ENCODE peak calls at places on chromosomes 7 and 10, in seven cellular contexts. One of them, this sample, is unnamed.

GRCh38 chr7:158655931-158656441 is 48.6 kb downstream of the NCAPG2 start:
- DNase-seq in H9: no peak
- DNase-seq in neuronal stem cell: no peak
- DNase-seq in H1: no peak
- DNase-seq in IMR-90: no peak
- DNase-seq in trophoblast cell: no peak
- DNase-seq in mesendoderm: no peak
- DNase-seq in this sample: no peak

GRCh38 chr7:52936750-52937149 is 98.7 kb upstream of the POM121L12 start:
- DNase-seq in trophoblast cell: no peak
- DNase-seq in IMR-90: no peak
- DNase-seq in H1: no peak
- DNase-seq in H9: no peak
- DNase-seq in mesendoderm: peak; percentile 46
- DNase-seq in neuronal stem cell: no peak
- DNase-seq in this sample: no peak

GRCh38 chr7:6618621-6619020 is 3.2 kb downstream of the ZNF853 start:
- DNase-seq in neuronal stem cell: no peak
- DNase-seq in IMR-90: peak; percentile 39
- DNase-seq in H1: no peak
- DNase-seq in trophoblast cell: no peak
- DNase-seq in mesendoderm: no peak
- DNase-seq in H9: no peak
- DNase-seq in this sample: no peak

GRCh38 chr7:64758151-64758550 is 36.1 kb upstream of the ZNF138 start:
- DNase-seq in trophoblast cell: peak; percentile 34
- DNase-seq in neuronal stem cell: no peak
- DNase-seq in H1: no peak
- DNase-seq in mesendoderm: no peak
- DNase-seq in IMR-90: no peak
- DNase-seq in H9: no peak
- DNase-seq in this sample: no peak

GRCh38 chr10:115321360-115321759 is 228.2 kb downstream of the ATRNL1 start:
- DNase-seq in neuronal stem cell: no peak
- DNase-seq in mesendoderm: no peak
- DNase-seq in trophoblast cell: no peak
- DNase-seq in H9: no peak
- DNase-seq in IMR-90: no peak
- DNase-seq in H1: no peak
- DNase-seq in this sample: peak; percentile 8

GRCh38 chr7:122849297-122849696 is 37.0 kb downstream of the CADPS2 start:
- DNase-seq in neuronal stem cell: no peak
- DNase-seq in trophoblast cell: no peak
- DNase-seq in IMR-90: no peak
- DNase-seq in mesendoderm: no peak
- DNase-seq in H1: no peak
- DNase-seq in H9: no peak
- DNase-seq in this sample: no peak

GRCh38 chr10:129466703-129467345 is at the start of gene MGMT:
- DNase-seq in H1: peak; percentile 53
- DNase-seq in H9: peak; percentile 94
- DNase-seq in mesendoderm: peak; percentile 86
- DNase-seq in trophoblast cell: peak; percentile 86
- DNase-seq in IMR-90: peak; percentile 76
- DNase-seq in neuronal stem cell: peak; percentile 87
- DNase-seq in this sample: peak; percentile 73

GRCh38 chr7:78215199-78215598 is 416.6 kb downstream of the PHTF2 start:
- DNase-seq in IMR-90: no peak
- DNase-seq in H1: no peak
- DNase-seq in trophoblast cell: no peak
- DNase-seq in mesendoderm: no peak
- DNase-seq in neuronal stem cell: no peak
- DNase-seq in H9: no peak
- DNase-seq in this sample: no peak

GRCh38 chr10:32577448-32577847 is 131.5 kb downstream of the CCDC7 start:
- DNase-seq in H1: no peak
- DNase-seq in mesendoderm: peak; percentile 33
- DNase-seq in trophoblast cell: no peak
- DNase-seq in IMR-90: peak; percentile 9
- DNase-seq in H9: no peak
- DNase-seq in neuronal stem cell: no peak
- DNase-seq in this sample: peak; percentile 2

GRCh38 chr10:118763202-118763988 is 8.6 kb upstream of the CACUL1 start:
- DNase-seq in H9: no peak
- DNase-seq in trophoblast cell: no peak
- DNase-seq in neuronal stem cell: no peak
- DNase-seq in IMR-90: no peak
- DNase-seq in mesendoderm: no peak
- DNase-seq in H1: no peak
- DNase-seq in this sample: no peak

GRCh38 chr10:35498693-35499092 is 106.4 kb upstream of the GJD4 start:
- DNase-seq in trophoblast cell: no peak
- DNase-seq in mesendoderm: peak; percentile 13
- DNase-seq in H1: no peak
- DNase-seq in IMR-90: no peak
- DNase-seq in neuronal stem cell: no peak
- DNase-seq in H9: no peak
- DNase-seq in this sample: no peak

GRCh38 chr10:63464402-63465292 is 1.1 kb downstream of the JMJD1C start:
- DNase-seq in mesendoderm: no peak
- DNase-seq in trophoblast cell: peak; percentile 1
- DNase-seq in neuronal stem cell: no peak
- DNase-seq in H9: no peak
- DNase-seq in IMR-90: peak; percentile 26
- DNase-seq in H1: no peak
- DNase-seq in this sample: no peak

GRCh38 chr10:76939862-76940495 is 697.6 kb downstream of the KCNMA1 start:
- DNase-seq in mesendoderm: no peak
- DNase-seq in H9: no peak
- DNase-seq in neuronal stem cell: no peak
- DNase-seq in H1: no peak
- DNase-seq in IMR-90: no peak
- DNase-seq in trophoblast cell: no peak
- DNase-seq in this sample: no peak

GRCh38 chr10:127525686-127526085 is 23.4 kb upstream of the NPS start:
- DNase-seq in IMR-90: no peak
- DNase-seq in H9: no peak
- DNase-seq in mesendoderm: no peak
- DNase-seq in neuronal stem cell: no peak
- DNase-seq in trophoblast cell: no peak
- DNase-seq in H1: no peak
- DNase-seq in this sample: no peak

GRCh38 chr10:122658356-122659049 is 41.1 kb downstream of the C10orf120 start:
- DNase-seq in trophoblast cell: no peak
- DNase-seq in IMR-90: no peak
- DNase-seq in H9: no peak
- DNase-seq in neuronal stem cell: no peak
- DNase-seq in mesendoderm: no peak
- DNase-seq in H1: no peak
- DNase-seq in this sample: no peak

GRCh38 chr10:90229486-90229885 is 528.1 kb downstream of the KIF20B start:
- DNase-seq in H9: no peak
- DNase-seq in neuronal stem cell: no peak
- DNase-seq in H1: no peak
- DNase-seq in IMR-90: no peak
- DNase-seq in mesendoderm: no peak
- DNase-seq in trophoblast cell: no peak
- DNase-seq in this sample: no peak

GRCh38 chr10:21184216-21184615 is 287.1 kb upstream of the NEBL start:
- DNase-seq in trophoblast cell: no peak
- DNase-seq in mesendoderm: no peak
- DNase-seq in IMR-90: no peak
- DNase-seq in H1: no peak
- DNase-seq in H9: no peak
- DNase-seq in neuronal stem cell: no peak
- DNase-seq in this sample: peak; percentile 52

GRCh38 chr7:6012355-6013104 is 3.5 kb downstream of the AIMP2 start:
- DNase-seq in H9: no peak
- DNase-seq in IMR-90: no peak
- DNase-seq in neuronal stem cell: no peak
- DNase-seq in H1: no peak
- DNase-seq in mesendoderm: no peak
- DNase-seq in trophoblast cell: peak; percentile 63
- DNase-seq in this sample: peak; percentile 66

GRCh38 chr7:37282927-37283326 is 165.7 kb downstream of the ELMO1 start:
- DNase-seq in mesendoderm: no peak
- DNase-seq in H9: no peak
- DNase-seq in neuronal stem cell: no peak
- DNase-seq in H1: no peak
- DNase-seq in IMR-90: no peak
- DNase-seq in trophoblast cell: no peak
- DNase-seq in this sample: no peak

GRCh38 chr7:106071356-106071998 is 40.6 kb downstream of the SYPL1 start:
- DNase-seq in H1: no peak
- DNase-seq in neuronal stem cell: no peak
- DNase-seq in H9: no peak
- DNase-seq in trophoblast cell: peak; percentile 81
- DNase-seq in mesendoderm: peak; percentile 96
- DNase-seq in IMR-90: no peak
- DNase-seq in this sample: peak; percentile 30

GRCh38 chr7:132576723-132577089 is 436 bp upstream of the PLXNA4 start:
- DNase-seq in neuronal stem cell: no peak
- DNase-seq in trophoblast cell: no peak
- DNase-seq in H9: no peak
- DNase-seq in H1: no peak
- DNase-seq in mesendoderm: no peak
- DNase-seq in IMR-90: no peak
- DNase-seq in this sample: no peak

GRCh38 chr10:128908109-128908898 is 558.7 kb upstream of the MGMT start:
- DNase-seq in mesendoderm: peak; percentile 30
- DNase-seq in H9: peak; percentile 38
- DNase-seq in trophoblast cell: no peak
- DNase-seq in IMR-90: no peak
- DNase-seq in neuronal stem cell: no peak
- DNase-seq in H1: no peak
- DNase-seq in this sample: no peak

GRCh38 chr7:117931314-117931713 is 58.1 kb upstream of the CTTNBP2 start:
- DNase-seq in H1: no peak
- DNase-seq in trophoblast cell: no peak
- DNase-seq in IMR-90: no peak
- DNase-seq in mesendoderm: no peak
- DNase-seq in neuronal stem cell: no peak
- DNase-seq in H9: no peak
- DNase-seq in this sample: no peak

GRCh38 chr7:117929217-117929616 is 56.0 kb upstream of the CTTNBP2 start:
- DNase-seq in IMR-90: no peak
- DNase-seq in trophoblast cell: no peak
- DNase-seq in H9: no peak
- DNase-seq in H1: no peak
- DNase-seq in neuronal stem cell: no peak
- DNase-seq in mesendoderm: no peak
- DNase-seq in this sample: no peak
- H3K27me3 ChIP-seq in IMR-90: no peaks in the 10 kb centered on the region
- H3K27me3 ChIP-seq in trophoblast cell: no peaks in the 10 kb centered on the region
- H3K27me3 ChIP-seq in H9: no peaks in the 10 kb centered on the region
- H3K27me3 ChIP-seq in H1: no peaks in the 10 kb centered on the region
- H3K27me3 ChIP-seq in neuronal stem cell: no peaks in the 10 kb centered on the region
- H3K27me3 ChIP-seq in mesendoderm: no peaks in the 10 kb centered on the region
- H3K27me3 ChIP-seq in this sample: no peaks in the 10 kb centered on the region

DNA sequence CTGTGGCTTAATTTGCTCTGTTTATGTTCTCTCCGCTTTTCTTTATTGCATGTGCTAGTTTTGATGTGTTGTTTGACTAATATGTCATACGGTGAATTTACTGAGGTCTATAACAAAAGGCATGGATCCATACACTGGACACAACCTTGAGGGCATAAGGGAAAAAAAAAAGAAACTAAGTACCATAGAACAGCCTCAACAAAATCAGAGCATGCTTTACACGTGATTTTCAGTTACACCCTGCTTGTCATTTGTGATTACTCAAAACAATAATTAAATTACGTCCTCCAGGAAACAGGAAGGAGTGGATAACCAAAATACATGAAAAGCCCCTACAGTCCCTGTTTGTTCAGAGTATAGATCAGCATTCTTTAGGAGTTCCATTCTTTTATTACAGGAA is 150.5 kb downstream of the CRPPA start:
- DNase-seq in H1: no peak
- DNase-seq in H9: no peak
- DNase-seq in neuronal stem cell: no peak
- DNase-seq in trophoblast cell: no peak
- DNase-seq in IMR-90: no peak
- DNase-seq in mesendoderm: peak; percentile 16
- DNase-seq in this sample: no peak
- H2AK5ac ChIP-seq in H1: no peak overlapping the region
- H2AK5ac ChIP-seq in H9: no peak overlapping the region
- H2AK5ac ChIP-seq in neuronal stem cell: no peak overlapping the region
- H2AK5ac ChIP-seq in trophoblast cell: no peak overlapping the region
- H2AK5ac ChIP-seq in IMR-90: no peak overlapping the region
- H2AK5ac ChIP-seq in mesendoderm: no peak overlapping the region
- H2AK5ac ChIP-seq in this sample: no peak overlapping the region

GRCh38 chr10:86692664-86693063 is 24.4 kb downstream of the LDB3 start:
- DNase-seq in IMR-90: no peak
- DNase-seq in mesendoderm: no peak
- DNase-seq in H9: no peak
- DNase-seq in neuronal stem cell: no peak
- DNase-seq in trophoblast cell: no peak
- DNase-seq in H1: no peak
- DNase-seq in this sample: no peak

GRCh38 chr10:86691333-86692022 is 23.2 kb downstream of the LDB3 start:
- DNase-seq in mesendoderm: no peak
- DNase-seq in H9: no peak
- DNase-seq in H1: no peak
- DNase-seq in neuronal stem cell: no peak
- DNase-seq in IMR-90: no peak
- DNase-seq in trophoblast cell: no peak
- DNase-seq in this sample: no peak

GRCh38 chr10:86693721-86694369 is 25.5 kb downstream of the LDB3 start:
- DNase-seq in mesendoderm: peak; percentile 65
- DNase-seq in neuronal stem cell: no peak
- DNase-seq in H1: no peak
- DNase-seq in IMR-90: peak; percentile 51
- DNase-seq in H9: peak; percentile 72
- DNase-seq in trophoblast cell: no peak
- DNase-seq in this sample: peak; percentile 68

GRCh38 chr10:86692023-86692514 is 23.8 kb downstream of the LDB3 start:
- DNase-seq in H9: no peak
- DNase-seq in mesendoderm: no peak
- DNase-seq in H1: no peak
- DNase-seq in IMR-90: no peak
- DNase-seq in trophoblast cell: no peak
- DNase-seq in neuronal stem cell: no peak
- DNase-seq in this sample: no peak

DNA sequence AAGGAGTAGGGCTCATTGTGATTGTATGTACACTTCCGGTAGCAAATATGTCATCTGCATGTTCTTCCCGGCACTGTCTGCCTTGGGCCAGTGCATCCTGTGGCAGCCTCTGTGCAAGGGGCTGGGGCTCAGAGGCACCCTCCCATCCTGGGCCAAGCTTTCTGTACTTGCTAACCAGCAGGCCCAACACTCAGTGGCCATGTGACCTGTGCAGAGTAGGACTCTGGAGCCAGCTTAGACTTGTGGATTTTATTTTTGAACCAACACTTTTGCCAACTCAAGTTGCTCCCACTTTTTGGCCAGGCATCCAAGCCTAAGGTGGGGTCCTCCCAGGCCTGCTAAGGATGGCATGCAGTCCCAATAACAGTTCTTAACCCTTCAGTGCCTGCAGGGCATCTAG is 25.0 kb downstream of the LDB3 start:
- DNase-seq in mesendoderm: no peak
- DNase-seq in H9: no peak
- DNase-seq in IMR-90: no peak
- DNase-seq in neuronal stem cell: no peak
- DNase-seq in H1: no peak
- DNase-seq in trophoblast cell: no peak
- DNase-seq in this sample: no peak
- H3K4me1 ChIP-seq in mesendoderm: peaks cover 7% of the 10 kb centered on the region
- H3K4me1 ChIP-seq in H9: peaks cover 4% of the 10 kb centered on the region
- H3K4me1 ChIP-seq in IMR-90: peaks cover 11% of the 10 kb centered on the region
- H3K4me1 ChIP-seq in neuronal stem cell: peaks cover 3% of the 10 kb centered on the region
- H3K4me1 ChIP-seq in H1: peaks cover 3% of the 10 kb centered on the region
- H3K4me1 ChIP-seq in trophoblast cell: no peaks in the 10 kb centered on the region
- H3K4me1 ChIP-seq in this sample: peaks cover 7% of the 10 kb centered on the region

GRCh38 chr7:50307368-50308012 is 3.0 kb downstream of the IKZF1 start:
- DNase-seq in IMR-90: no peak
- DNase-seq in H1: no peak
- DNase-seq in trophoblast cell: no peak
- DNase-seq in neuronal stem cell: no peak
- DNase-seq in H9: no peak
- DNase-seq in mesendoderm: no peak
- DNase-seq in this sample: no peak
- H3K27me3 ChIP-seq in IMR-90: peaks cover 20% of the 10 kb centered on the region
- H3K27me3 ChIP-seq in H1: peaks cover 31% of the 10 kb centered on the region
- H3K27me3 ChIP-seq in trophoblast cell: peaks cover 28% of the 10 kb centered on the region
- H3K27me3 ChIP-seq in neuronal stem cell: peaks cover 5% of the 10 kb centered on the region
- H3K27me3 ChIP-seq in H9: peaks cover 18% of the 10 kb centered on the region
- H3K27me3 ChIP-seq in mesendoderm: peaks cover 13% of the 10 kb centered on the region
- H3K27me3 ChIP-seq in this sample: peaks cover 72% of the 10 kb centered on the region